ENCODE peak calls at places on chromosomes 2 and 18, in seven cellular contexts. One of them, this sample, is unnamed.

GRCh38 chr18:48728204-48728833 is 189.5 kb downstream of the CTIF start:
- DNase-seq in AG09309: peak; percentile 97
- DNase-seq in mesothelial cell of epicardium: no peak
- DNase-seq in MM.1S: no peak
- DNase-seq in kidney: peak; percentile 41
- DNase-seq in pancreas: no peak
- DNase-seq in A549: no peak
- DNase-seq in this sample: no peak

GRCh38 chr2:48430528-48430927 is 99.4 kb upstream of the STON1 start:
- DNase-seq in MM.1S: no peak
- DNase-seq in kidney: no peak
- DNase-seq in mesothelial cell of epicardium: no peak
- DNase-seq in A549: no peak
- DNase-seq in pancreas: no peak
- DNase-seq in AG09309: no peak
- DNase-seq in this sample: no peak

GRCh38 chr2:8494151-8494550 is 187.7 kb upstream of the ID2 start:
- DNase-seq in MM.1S: no peak
- DNase-seq in kidney: no peak
- DNase-seq in A549: no peak
- DNase-seq in mesothelial cell of epicardium: no peak
- DNase-seq in pancreas: no peak
- DNase-seq in AG09309: no peak
- DNase-seq in this sample: no peak

GRCh38 chr2:215917953-215918620 is 95.3 kb downstream of the MREG start:
- DNase-seq in pancreas: no peak
- DNase-seq in kidney: no peak
- DNase-seq in mesothelial cell of epicardium: no peak
- DNase-seq in AG09309: peak; percentile 75
- DNase-seq in MM.1S: peak; percentile 73
- DNase-seq in A549: peak; percentile 25
- DNase-seq in this sample: no peak

GRCh38 chr2:191105082-191105481 is 45.7 kb downstream of the STAT4 start:
- DNase-seq in mesothelial cell of epicardium: no peak
- DNase-seq in pancreas: no peak
- DNase-seq in MM.1S: no peak
- DNase-seq in A549: peak; percentile 22
- DNase-seq in AG09309: no peak
- DNase-seq in kidney: no peak
- DNase-seq in this sample: no peak

GRCh38 chr2:37590119-37590571 is 81.3 kb downstream of the CDC42EP3 start:
- DNase-seq in AG09309: peak; percentile 87
- DNase-seq in mesothelial cell of epicardium: no peak
- DNase-seq in pancreas: no peak
- DNase-seq in A549: no peak
- DNase-seq in kidney: no peak
- DNase-seq in MM.1S: no peak
- DNase-seq in this sample: no peak

GRCh38 chr18:70072678-70073077 is 125.0 kb upstream of the CD226 start:
- DNase-seq in MM.1S: no peak
- DNase-seq in kidney: no peak
- DNase-seq in A549: peak; percentile 11
- DNase-seq in pancreas: no peak
- DNase-seq in AG09309: no peak
- DNase-seq in mesothelial cell of epicardium: no peak
- DNase-seq in this sample: no peak

GRCh38 chr2:149715005-149715592 is 127.5 kb upstream of the MMADHC start:
- DNase-seq in AG09309: peak; percentile 33
- DNase-seq in kidney: no peak
- DNase-seq in mesothelial cell of epicardium: no peak
- DNase-seq in MM.1S: peak; percentile 20
- DNase-seq in pancreas: no peak
- DNase-seq in A549: peak; percentile 54
- DNase-seq in this sample: no peak

GRCh38 chr2:121663458-121663857 is 14.2 kb upstream of the CLASP1 start:
- DNase-seq in MM.1S: no peak
- DNase-seq in pancreas: no peak
- DNase-seq in A549: no peak
- DNase-seq in AG09309: no peak
- DNase-seq in mesothelial cell of epicardium: no peak
- DNase-seq in kidney: no peak
- DNase-seq in this sample: no peak

GRCh38 chr18:11487390-11487789 is 122.0 kb upstream of the SLC35G4 start:
- DNase-seq in AG09309: no peak
- DNase-seq in kidney: no peak
- DNase-seq in A549: no peak
- DNase-seq in mesothelial cell of epicardium: no peak
- DNase-seq in MM.1S: no peak
- DNase-seq in pancreas: no peak
- DNase-seq in this sample: no peak

GRCh38 chr2:69138247-69138754 is 125.3 kb downstream of the ANTXR1 start:
- DNase-seq in A549: peak; percentile 36
- DNase-seq in MM.1S: no peak
- DNase-seq in AG09309: no peak
- DNase-seq in kidney: no peak
- DNase-seq in mesothelial cell of epicardium: no peak
- DNase-seq in pancreas: no peak
- DNase-seq in this sample: no peak

GRCh38 chr2:8573234-8573941 is 108.5 kb upstream of the ID2 start:
- DNase-seq in pancreas: no peak
- DNase-seq in A549: no peak
- DNase-seq in AG09309: no peak
- DNase-seq in kidney: no peak
- DNase-seq in mesothelial cell of epicardium: no peak
- DNase-seq in MM.1S: no peak
- DNase-seq in this sample: no peak

GRCh38 chr2:102005989-102006885 is 14.5 kb downstream of the IL1R2 start:
- DNase-seq in pancreas: no peak
- DNase-seq in A549: peak; percentile 52
- DNase-seq in mesothelial cell of epicardium: no peak
- DNase-seq in AG09309: no peak
- DNase-seq in MM.1S: no peak
- DNase-seq in kidney: no peak
- DNase-seq in this sample: peak; percentile 45

GRCh38 chr18:36942264-36942663 is 113.3 kb downstream of the KIAA1328 start:
- DNase-seq in mesothelial cell of epicardium: no peak
- DNase-seq in AG09309: no peak
- DNase-seq in pancreas: no peak
- DNase-seq in A549: peak; percentile 35
- DNase-seq in MM.1S: peak; percentile 40
- DNase-seq in kidney: no peak
- DNase-seq in this sample: no peak

GRCh38 chr2:44804406-44805235 is 136.9 kb upstream of the SIX3 start:
- DNase-seq in MM.1S: no peak
- DNase-seq in pancreas: no peak
- DNase-seq in A549: no peak
- DNase-seq in kidney: no peak
- DNase-seq in mesothelial cell of epicardium: no peak
- DNase-seq in AG09309: no peak
- DNase-seq in this sample: no peak

GRCh38 chr2:191026377-191026776 is 12.4 kb upstream of the STAT1 start:
- DNase-seq in AG09309: no peak
- DNase-seq in kidney: no peak
- DNase-seq in mesothelial cell of epicardium: no peak
- DNase-seq in A549: no peak
- DNase-seq in pancreas: no peak
- DNase-seq in MM.1S: no peak
- DNase-seq in this sample: no peak

GRCh38 chr18:78090584-78090983 is 840.9 kb downstream of the GALR1 start:
- DNase-seq in mesothelial cell of epicardium: no peak
- DNase-seq in A549: no peak
- DNase-seq in AG09309: no peak
- DNase-seq in MM.1S: no peak
- DNase-seq in kidney: no peak
- DNase-seq in pancreas: no peak
- DNase-seq in this sample: no peak

GRCh38 chr2:10311736-10312135 is 9.0 kb downstream of the HPCAL1 start:
- DNase-seq in pancreas: no peak
- DNase-seq in MM.1S: no peak
- DNase-seq in mesothelial cell of epicardium: no peak
- DNase-seq in AG09309: no peak
- DNase-seq in A549: no peak
- DNase-seq in kidney: no peak
- DNase-seq in this sample: no peak

GRCh38 chr2:9914384-9915065 is 37.0 kb upstream of the GRHL1 start:
- DNase-seq in A549: peak; percentile 77
- DNase-seq in mesothelial cell of epicardium: no peak
- DNase-seq in pancreas: no peak
- DNase-seq in MM.1S: peak; percentile 84
- DNase-seq in AG09309: no peak
- DNase-seq in kidney: no peak
- DNase-seq in this sample: no peak

GRCh38 chr18:54530285-54530684 is 60.8 kb upstream of the DYNAP start:
- DNase-seq in AG09309: no peak
- DNase-seq in kidney: no peak
- DNase-seq in A549: no peak
- DNase-seq in pancreas: no peak
- DNase-seq in MM.1S: no peak
- DNase-seq in mesothelial cell of epicardium: no peak
- DNase-seq in this sample: no peak

GRCh38 chr2:219058541-219059374 is 2.0 kb downstream of the IHH start:
- DNase-seq in MM.1S: no peak
- DNase-seq in AG09309: no peak
- DNase-seq in pancreas: peak; percentile 94
- DNase-seq in A549: no peak
- DNase-seq in kidney: peak; percentile 85
- DNase-seq in mesothelial cell of epicardium: no peak
- DNase-seq in this sample: no peak

DNA sequence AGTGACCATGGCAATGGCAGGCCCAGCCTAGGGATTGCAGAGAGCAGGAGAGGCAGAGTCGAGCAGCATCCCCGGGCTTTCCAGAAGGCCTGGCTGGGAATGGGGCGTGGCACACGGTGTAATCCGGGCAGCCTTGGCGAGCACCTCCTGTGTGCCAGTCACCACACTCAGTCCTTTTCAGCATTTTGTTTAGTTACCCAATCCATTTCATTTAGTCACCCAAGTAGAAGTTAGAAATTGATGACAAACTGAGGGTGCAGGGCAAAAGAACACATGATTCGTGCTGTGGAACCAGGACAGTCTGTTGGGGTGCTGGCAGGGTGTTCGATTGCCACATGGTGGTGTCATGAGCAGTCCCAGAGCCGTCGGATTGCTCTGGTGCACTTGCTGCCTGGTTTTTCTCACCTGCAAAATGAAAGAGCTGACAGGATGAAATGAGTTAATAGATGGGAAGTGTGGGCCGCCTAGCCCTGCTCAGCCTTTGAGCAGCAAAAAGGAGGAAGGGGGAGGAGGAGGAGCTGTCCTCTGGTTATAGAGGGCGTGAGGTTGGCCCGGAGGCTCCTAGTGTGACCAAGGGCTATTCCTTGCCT is 299.4 kb downstream of the AGAP1 start:
- DNase-seq in mesothelial cell of epicardium: no peak
- DNase-seq in A549: peak; percentile 25
- DNase-seq in kidney: no peak
- DNase-seq in pancreas: no peak
- DNase-seq in MM.1S: no peak
- DNase-seq in AG09309: no peak
- DNase-seq in this sample: peak; percentile 18
- TF ChIP-seq CTCF in mesothelial cell of epicardium: peak; percentile 22
- TF ChIP-seq CTCF in A549: peak; percentile 41
- TF ChIP-seq CTCF in kidney: peak; percentile 6
- TF ChIP-seq CTCF in pancreas: no peak
- TF ChIP-seq CTCF in MM.1S: no peak
- TF ChIP-seq CTCF in AG09309: peak; percentile 33
- TF ChIP-seq CTCF in this sample: peak; percentile 53

DNA sequence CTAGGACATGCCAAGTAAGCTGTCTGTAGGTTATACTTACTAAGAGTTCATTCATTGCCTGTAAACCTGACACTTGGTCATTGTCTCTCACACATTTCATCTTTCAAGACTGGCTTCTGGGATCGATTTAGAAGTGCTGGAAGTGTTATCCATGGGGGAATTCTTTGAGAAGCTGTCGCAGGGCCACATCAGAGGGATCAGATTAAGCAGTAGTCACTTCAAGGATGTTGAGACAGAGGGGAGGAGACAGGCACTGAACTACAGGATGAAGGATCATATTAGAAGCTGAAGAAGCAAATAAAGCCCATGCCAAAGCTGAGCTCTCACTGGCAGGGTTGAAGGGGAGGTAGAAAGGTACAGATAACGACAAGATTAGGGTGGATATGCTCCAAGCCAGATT is 49.0 kb downstream of the CDK15 start:
- DNase-seq in pancreas: no peak
- DNase-seq in AG09309: no peak
- DNase-seq in MM.1S: no peak
- DNase-seq in A549: no peak
- DNase-seq in kidney: no peak
- DNase-seq in mesothelial cell of epicardium: no peak
- DNase-seq in this sample: no peak
- TF ChIP-seq CTCF in pancreas: no peak
- TF ChIP-seq CTCF in AG09309: no peak
- TF ChIP-seq CTCF in MM.1S: no peak
- TF ChIP-seq CTCF in A549: no peak
- TF ChIP-seq CTCF in kidney: no peak
- TF ChIP-seq CTCF in mesothelial cell of epicardium: no peak
- TF ChIP-seq CTCF in this sample: no peak

DNA sequence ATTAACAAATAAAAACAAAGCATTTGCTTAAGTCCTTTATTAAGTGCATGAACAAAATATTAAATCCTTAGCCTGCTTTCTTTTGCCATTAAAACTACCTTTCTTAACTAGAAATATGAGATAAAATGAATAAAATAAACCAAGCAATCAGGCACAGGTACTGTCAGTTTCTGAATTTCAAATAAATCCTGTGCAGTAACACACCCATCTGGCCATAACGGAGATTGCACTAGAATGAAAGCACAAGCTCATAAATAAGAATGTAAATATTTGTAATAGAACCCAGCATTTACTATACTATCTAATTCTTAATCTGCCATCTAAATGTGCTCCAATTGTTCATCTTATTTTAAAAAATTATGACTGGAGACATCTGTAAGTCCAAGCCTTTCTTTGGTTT is 31.9 kb downstream of the PRKRA start:
- DNase-seq in mesothelial cell of epicardium: no peak
- DNase-seq in pancreas: no peak
- DNase-seq in MM.1S: no peak
- DNase-seq in AG09309: no peak
- DNase-seq in A549: peak; percentile 22
- DNase-seq in kidney: no peak
- DNase-seq in this sample: no peak
- TF ChIP-seq CTCF in mesothelial cell of epicardium: peak; percentile 46
- TF ChIP-seq CTCF in pancreas: no peak
- TF ChIP-seq CTCF in MM.1S: no peak
- TF ChIP-seq CTCF in AG09309: peak; percentile 33
- TF ChIP-seq CTCF in A549: peak; percentile 44
- TF ChIP-seq CTCF in kidney: no peak
- TF ChIP-seq CTCF in this sample: peak; percentile 56

GRCh38 chr18:52874774-52875173 is 534.8 kb downstream of the DCC start:
- DNase-seq in mesothelial cell of epicardium: no peak
- DNase-seq in AG09309: no peak
- DNase-seq in A549: no peak
- DNase-seq in MM.1S: no peak
- DNase-seq in kidney: no peak
- DNase-seq in pancreas: no peak
- DNase-seq in this sample: no peak

GRCh38 chr18:52869349-52869923 is 529.4 kb downstream of the DCC start:
- DNase-seq in MM.1S: no peak
- DNase-seq in pancreas: peak; percentile 55
- DNase-seq in AG09309: no peak
- DNase-seq in kidney: no peak
- DNase-seq in A549: no peak
- DNase-seq in mesothelial cell of epicardium: no peak
- DNase-seq in this sample: no peak

GRCh38 chr18:52875711-52876110 is 535.7 kb downstream of the DCC start:
- DNase-seq in A549: no peak
- DNase-seq in MM.1S: no peak
- DNase-seq in pancreas: no peak
- DNase-seq in kidney: no peak
- DNase-seq in AG09309: no peak
- DNase-seq in mesothelial cell of epicardium: no peak
- DNase-seq in this sample: no peak

GRCh38 chr18:52869942-52870907 is 530.2 kb downstream of the DCC start:
- DNase-seq in pancreas: peak; percentile 72
- DNase-seq in mesothelial cell of epicardium: no peak
- DNase-seq in MM.1S: no peak
- DNase-seq in AG09309: no peak
- DNase-seq in A549: peak; percentile 1
- DNase-seq in kidney: peak; percentile 62
- DNase-seq in this sample: no peak
- TF ChIP-seq CTCF in pancreas: no peak
- TF ChIP-seq CTCF in mesothelial cell of epicardium: no peak
- TF ChIP-seq CTCF in MM.1S: no peak
- TF ChIP-seq CTCF in AG09309: no peak
- TF ChIP-seq CTCF in A549: no peak
- TF ChIP-seq CTCF in kidney: no peak
- TF ChIP-seq CTCF in this sample: peak; percentile 34